ENCODE peak calls at places on chromosomes 4 and X, in seven cellular contexts. Q is cardiac fibroblast, D is A549, H is HFF-Myc, X is AG10803, B is A673, J is fibroblast of mammary gland. V is an unnamed sample.

GRCh38 chr4:120870279-120870673 is 52.2 kb downstream of the PRDM5 start:
- DNase-seq in D (no peak), X (no peak), H (no peak), J (no peak), Q (no peak), B (no peak), V (no peak)

GRCh38 chr4:71270901-71271300 is 67.9 kb upstream of the SLC4A4 start:
- DNase-seq in B (peak), H (no peak), Q (peak), D (peak), X (no peak), J (peak), V (peak)

GRCh38 chr4:175656615-175657014 is 155.4 kb downstream of the GPM6A start:
- DNase-seq in B (no peak), Q (no peak), D (no peak), J (no peak), H (no peak), X (no peak), V (peak)

GRCh38 chrX:2898861-2899512 is 30.2 kb downstream of the ARSD start:
- DNase-seq in D (no peak), Q (no peak), B (no peak), H (no peak), X (no peak), J (no peak), V (no peak)

GRCh38 chr4:74969507-74970474 is 36.9 kb downstream of the PARM1 start:
- DNase-seq in B (peak), Q (no peak), D (no peak), J (peak), X (no peak), H (no peak), V (no peak)

GRCh38 chrX:63920875-63921274 is 135.9 kb upstream of the ARHGEF9 start:
- DNase-seq in Q (no peak), X (no peak), H (no peak), B (no peak), D (no peak), J (no peak), V (no peak)

GRCh38 chr4:105613326-105613725 is 60.9 kb downstream of the ARHGEF38 start:
- DNase-seq in J (no peak), Q (peak), X (no peak), D (no peak), B (peak), H (no peak), V (peak)

GRCh38 chr4:1204828-1205591 is 32.6 kb upstream of the SPON2 start:
- DNase-seq in X (no peak), J (no peak), Q (no peak), H (no peak), B (no peak), D (no peak), V (peak)

GRCh38 chrX:3712080-3712869 is 1.2 kb downstream of the PRKX start:
- DNase-seq in H (no peak), X (peak), J (peak), D (no peak), Q (peak), B (no peak), V (peak)

GRCh38 chrX:109841257-109841656 is 108.2 kb upstream of the ACSL4 start:
- DNase-seq in X (no peak), Q (no peak), B (no peak), H (no peak), J (no peak), D (no peak), V (no peak)

GRCh38 chr4:25223770-25224375 is 10.0 kb upstream of the PI4K2B start:
- DNase-seq in B (peak), Q (peak), D (no peak), X (peak), H (no peak), J (peak), V (peak)

GRCh38 chr4:16758816-16759215 is 139.6 kb downstream of the LDB2 start:
- DNase-seq in H (no peak), X (no peak), D (no peak), J (no peak), Q (no peak), B (no peak), V (no peak)

GRCh38 chr4:25351777-25352421 is 25.2 kb upstream of the ANAPC4 start:
- DNase-seq in D (no peak), Q (peak), J (peak), B (no peak), X (peak), H (no peak), V (peak)

GRCh38 chr4:39792128-39792527 is 94.2 kb downstream of the UBE2K start:
- DNase-seq in D (no peak), X (no peak), H (no peak), J (no peak), B (no peak), Q (no peak), V (no peak)

GRCh38 chr4:40502936-40503335 is 126.7 kb downstream of the RBM47 start:
- DNase-seq in J (no peak), D (no peak), Q (peak), X (peak), H (no peak), B (no peak), V (no peak)

GRCh38 chr4:19592391-19592790 is 659.3 kb upstream of the SLIT2 start:
- DNase-seq in Q (peak), H (no peak), B (peak), J (peak), X (no peak), D (no peak), V (no peak)

GRCh38 chr4:73019462-73020047 is 50.0 kb downstream of the COX18 start:
- DNase-seq in D (peak), Q (peak), B (peak), H (no peak), J (peak), X (peak), V (peak)

GRCh38 chr4:128461300-128462103 is 173.9 kb upstream of the PGRMC2 start:
- DNase-seq in X (peak), Q (peak), B (no peak), D (no peak), H (peak), J (peak), V (peak)

GRCh38 chr4:187606581-187606980 is 389.0 kb upstream of the ZFP42 start:
- DNase-seq in D (peak), B (peak), Q (peak), X (peak), J (peak), H (no peak), V (peak)

GRCh38 chrX:150038977-150039599 is 100.8 kb upstream of the EOLA2 start:
- DNase-seq in Q (peak), H (no peak), D (no peak), B (peak), J (peak), X (peak), V (no peak)

GRCh38 chr4:24070117-24070516 is 180.3 kb upstream of the PPARGC1A start:
- DNase-seq in H (peak), D (no peak), X (peak), B (peak), Q (peak), J (peak), V (peak)

GRCh38 chrX:17564689-17565409 is 172.4 kb upstream of the SCML1 start:
- DNase-seq in Q (peak), B (no peak), J (peak), D (no peak), X (peak), H (no peak), V (peak)

GRCh38 chrX:150692837-150693781 is at the start of gene MTMR1:
- DNase-seq in B (peak), H (no peak), J (no peak), D (peak), X (no peak), Q (no peak), V (no peak)

GRCh38 chr4:7721984-7722551 is 217.6 kb downstream of the AFAP1 start:
- DNase-seq in H (no peak), D (no peak), B (peak), J (no peak), Q (peak), X (no peak), V (peak)

GRCh38 chrX:12702509-12703091 is 88.6 kb upstream of the PRPS2 start:
- DNase-seq in D (no peak), J (peak), H (no peak), Q (peak), B (peak), X (no peak), V (no peak)

GRCh38 chrX:17500145-17500579 is 125.2 kb downstream of the NHS start:
- DNase-seq in B (no peak), X (peak), H (no peak), J (peak), D (peak), Q (peak), V (peak)

GRCh38 chrX:63503541-63503940 is 152.4 kb upstream of the SPIN4 start:
- DNase-seq in Q (peak), B (peak), H (no peak), J (peak), X (peak), D (no peak), V (no peak)

GRCh38 chrX:127519323-127519722 is 532.9 kb downstream of the ACTRT1 start:
- DNase-seq in H (no peak), D (no peak), J (no peak), Q (no peak), X (no peak), B (no peak), V (no peak)

GRCh38 chrX:14712096-14712495 is 160.8 kb downstream of the FANCB start:
- DNase-seq in J (no peak), H (peak), B (peak), X (no peak), D (no peak), Q (peak), V (peak)
- TF ChIP-seq CTCF in J (no peak), H (peak), B (peak), X (no peak), D (no peak), Q (no peak), V (no peak)

DNA sequence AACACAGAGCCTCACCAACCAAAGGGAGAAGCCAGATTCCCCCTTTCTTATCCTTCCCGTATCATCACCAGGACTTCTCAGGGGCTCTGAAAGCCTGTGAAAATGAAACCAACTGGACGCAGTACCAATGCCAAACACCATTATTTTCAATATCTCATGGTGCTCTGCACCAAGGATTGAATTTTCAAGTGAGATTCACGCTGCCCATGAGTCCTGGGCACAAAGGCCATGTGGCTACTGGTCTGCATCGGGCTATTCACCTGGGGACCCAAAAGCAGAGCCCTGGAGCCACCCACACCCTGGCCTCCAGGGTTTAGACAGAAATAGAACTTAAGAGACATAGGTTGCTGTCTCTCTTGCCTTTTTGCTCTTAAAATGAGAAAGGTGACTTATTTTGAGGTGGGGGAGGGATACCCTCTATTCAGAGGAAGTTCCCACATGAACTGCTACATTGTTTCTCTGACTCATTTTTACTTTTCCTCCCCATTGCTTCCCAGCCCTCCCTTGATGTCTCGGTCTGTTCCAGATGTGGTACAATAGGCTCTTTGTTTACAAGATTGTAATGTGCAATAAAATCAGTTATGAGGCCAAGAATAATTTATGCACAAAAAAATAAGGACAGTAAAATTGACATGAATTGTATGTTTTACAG is 55.4 kb downstream of the MAML3 start:
- DNase-seq in Q (peak), B (peak), D (no peak), H (no peak), X (peak), J (peak), V (peak)
- H3K4me3 ChIP-seq in Q (no peak), B (no peak), D (peak), H (no peak), X (peak), J (no peak), V (peak)

DNA sequence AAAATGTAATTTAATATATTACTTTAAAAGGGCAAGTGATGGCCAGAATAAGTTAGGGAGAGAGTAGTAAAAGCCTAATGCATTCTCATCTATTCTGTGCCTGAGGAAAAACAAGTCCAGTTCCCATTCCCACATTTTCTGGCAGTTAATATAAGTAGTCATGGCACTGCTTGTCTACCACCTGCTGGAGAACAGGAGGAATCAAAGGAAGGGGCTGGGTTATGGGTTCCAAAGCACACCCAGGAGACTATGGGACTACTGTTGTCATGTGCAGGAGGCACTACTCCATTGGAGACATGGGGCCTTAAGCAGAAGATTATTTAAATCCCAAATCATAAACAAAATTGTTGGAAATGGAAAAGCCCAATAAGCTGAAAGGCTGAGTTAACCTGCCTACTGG is 2618.6 kb downstream of the ARAP2 start:
- DNase-seq in B (no peak), D (no peak), J (no peak), H (no peak), Q (no peak), X (no peak), V (no peak)
- TF ChIP-seq CTCF in B (no peak), D (no peak), J (no peak), H (no peak), Q (no peak), X (no peak), V (peak)

GRCh38 chrX:118729043-118729652 is 1.7 kb downstream of the IL13RA1 start:
- DNase-seq in X (no peak), H (no peak), D (no peak), B (no peak), J (no peak), Q (no peak), V (no peak)
- H3K4me3 ChIP-seq in X (no peak), H (no peak), D (no peak), B (no peak), J (no peak), Q (no peak), V (no peak)

GRCh38 chr4:94126669-94127068 is 81.0 kb upstream of the SMARCAD1 start:
- DNase-seq in Q (no peak), H (no peak), J (no peak), B (no peak), D (no peak), X (no peak), V (no peak)
- TF ChIP-seq CTCF in Q (peak), H (peak), J (peak), B (peak), D (peak), X (peak), V (peak)

DNA sequence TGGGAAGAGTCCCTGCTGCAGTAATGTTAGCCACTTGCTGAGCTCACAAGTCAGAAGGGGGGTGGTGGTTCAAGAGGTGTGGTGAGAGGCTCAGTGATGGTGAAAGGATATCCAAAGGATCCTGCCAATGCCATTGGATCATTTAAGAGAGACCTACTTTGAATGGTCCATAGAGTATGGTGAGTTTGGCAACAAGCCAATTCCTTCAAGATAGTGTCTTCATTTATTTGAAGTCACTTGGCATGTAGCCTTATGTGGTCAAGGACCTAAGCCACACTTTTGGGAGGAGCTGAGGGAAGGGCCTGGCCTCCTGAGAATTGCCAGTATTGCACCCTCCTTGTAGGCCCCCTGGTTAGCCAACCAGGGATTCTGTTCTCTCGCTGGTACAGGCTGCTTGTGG is 87.9 kb downstream of the TSPAN7 start:
- DNase-seq in H (no peak), B (no peak), X (no peak), Q (no peak), D (no peak), J (no peak), V (no peak)
- H3K4me3 ChIP-seq in H (no peak), B (no peak), X (no peak), Q (no peak), D (no peak), J (no peak), V (no peak)

GRCh38 chr4:173538148-173538902 is 8.3 kb upstream of the HAND2 start:
- DNase-seq in B (peak), D (no peak), J (peak), H (no peak), X (peak), Q (no peak), V (peak)

GRCh38 chr4:173535165-173535737 is 5.2 kb upstream of the HAND2 start:
- DNase-seq in J (no peak), X (no peak), D (no peak), H (no peak), B (no peak), Q (no peak), V (peak)

GRCh38 chr4:173537628-173538147 is 7.7 kb upstream of the HAND2 start:
- DNase-seq in Q (no peak), B (no peak), J (no peak), X (no peak), D (no peak), H (no peak), V (peak)

GRCh38 chr4:173535932-173536331 is 5.9 kb upstream of the HAND2 start:
- DNase-seq in B (no peak), Q (no peak), H (no peak), X (no peak), D (no peak), J (no peak), V (no peak)

GRCh38 chr4:173536808-173537429 is 6.9 kb upstream of the HAND2 start:
- DNase-seq in H (no peak), Q (no peak), D (no peak), J (no peak), B (no peak), X (no peak), V (peak)
- TF ChIP-seq CTCF in H (peak), Q (no peak), D (no peak), J (no peak), B (peak), X (no peak), V (peak)

DNA sequence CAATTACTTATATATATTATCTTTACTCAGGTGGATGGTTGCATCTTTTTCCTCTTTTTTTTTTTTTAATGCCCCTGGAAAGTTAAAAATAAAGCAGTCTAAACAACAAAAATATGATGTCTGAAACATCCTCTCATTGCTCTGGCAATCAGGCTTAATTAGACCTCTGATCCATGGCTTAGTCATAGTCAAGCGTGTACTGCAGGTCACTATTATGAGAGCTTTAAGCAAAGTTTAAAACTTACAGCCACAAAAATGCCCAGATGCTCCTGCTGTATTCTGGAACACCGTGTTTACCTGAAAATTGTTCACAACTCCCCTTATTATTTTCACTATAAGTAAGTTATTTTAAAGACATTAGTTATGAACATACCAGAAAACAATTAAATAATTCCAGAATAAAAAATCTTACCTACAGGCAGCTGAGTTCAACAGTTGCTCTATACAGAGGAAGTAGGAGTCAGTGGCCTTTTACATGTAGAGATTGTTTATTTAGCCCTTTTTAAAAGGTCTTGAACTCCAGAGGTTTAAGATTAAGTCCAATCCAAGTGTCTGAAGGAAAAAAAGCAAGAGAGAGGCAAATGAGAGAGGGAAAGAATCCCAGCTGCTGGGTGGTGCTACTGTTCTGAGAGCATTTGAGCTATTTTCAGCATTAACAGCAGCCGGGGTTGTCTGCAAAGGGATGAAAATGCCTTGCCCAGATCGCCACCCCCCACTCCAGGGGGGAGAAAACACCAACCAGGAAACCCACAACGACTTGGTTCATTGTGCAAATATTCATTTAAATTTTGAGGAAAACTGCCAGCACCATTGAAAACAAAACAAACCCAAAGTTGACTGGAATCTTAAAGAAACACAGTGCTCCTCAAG is 36.9 kb downstream of the SORBS2 start:
- DNase-seq in J (peak), X (peak), B (no peak), H (no peak), Q (peak), D (no peak), V (peak)
- H3K4me3 ChIP-seq in J (no peak), X (peak), B (no peak), H (no peak), Q (no peak), D (no peak), V (no peak)

DNA sequence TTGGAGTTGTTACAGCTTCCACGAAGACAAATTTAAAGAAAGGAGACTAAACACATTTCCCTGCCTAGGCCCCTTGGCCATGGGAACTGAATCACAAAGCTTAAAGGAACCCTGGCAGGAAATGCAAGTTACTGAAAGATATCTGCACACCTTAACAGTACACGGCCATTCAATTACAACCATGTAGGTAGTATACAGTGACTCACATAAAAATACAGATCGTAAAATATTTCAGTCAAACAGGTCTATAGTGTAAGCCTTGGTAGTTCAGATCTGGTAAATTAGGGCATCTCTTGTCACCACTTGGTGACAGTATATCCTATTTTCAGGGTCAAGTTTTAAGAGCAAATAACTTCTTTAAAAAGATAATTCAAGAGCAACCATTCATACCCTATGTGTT is 112.0 kb downstream of the ATG4A start:
- DNase-seq in B (no peak), D (no peak), Q (no peak), J (no peak), H (no peak), X (no peak), V (no peak)
- TF ChIP-seq CTCF in B (no peak), D (no peak), Q (no peak), J (no peak), H (no peak), X (no peak), V (no peak)

V was measured in fibroblast of villous mesenchyme.